ENCODE peak calls at places on chromosomes 3 and 15, in four cellular contexts. T, Q, B and L are unnamed samples.

GRCh38 chr3:151835751-151836550 is 22.0 kb downstream of the AADAC start:
- DNase-seq in T (no peak), Q (no peak), B (no peak), L (no peak)

GRCh38 chr15:71336671-71337070 is 221.4 kb downstream of the THSD4 start:
- DNase-seq in T (no peak), Q (no peak), B (no peak), L (no peak)

GRCh38 chr15:45276851-45277250 is 24.8 kb downstream of the SLC28A2 start:
- DNase-seq in T (no peak), Q (no peak), B (peak; percentile 57), L (no peak)

GRCh38 chr3:33915796-33916589 is 117.6 kb downstream of the PDCD6IP start:
- DNase-seq in T (no peak), Q (no peak), B (no peak), L (no peak)

GRCh38 chr3:186182850-186183249 is 74.0 kb upstream of the ETV5 start:
- DNase-seq in T (no peak), Q (no peak), B (no peak), L (no peak)

GRCh38 chr3:126130981-126131750 is 47.2 kb upstream of the SLC41A3 start:
- DNase-seq in T (peak; percentile 58), Q (no peak), B (no peak), L (no peak)

GRCh38 chr3:150384517-150385212 is 23.4 kb upstream of the TSC22D2 start:
- DNase-seq in T (peak; percentile 69), Q (no peak), B (no peak), L (no peak)

GRCh38 chr3:68919000-68919399 is 13.3 kb downstream of the TAFA4 start:
- DNase-seq in T (no peak), Q (no peak), B (no peak), L (no peak)

GRCh38 chr3:71210257-71211002 is 373.1 kb downstream of the FOXP1 start:
- DNase-seq in T (no peak), Q (no peak), B (no peak), L (no peak)

GRCh38 chr3:23797490-23797889 is 8.3 kb upstream of the UBE2E1 start:
- DNase-seq in T (no peak), Q (no peak), B (no peak), L (no peak)

GRCh38 chr15:100627789-100628395 is 25.5 kb downstream of the ASB7 start:
- DNase-seq in T (no peak), Q (peak; percentile 48), B (peak; percentile 85), L (peak; percentile 13)

GRCh38 chr15:48555244-48555804 is 90.2 kb downstream of the FBN1 start:
- DNase-seq in T (no peak), Q (no peak), B (no peak), L (no peak)

GRCh38 chr3:128094295-128095151 is 29.1 kb downstream of the RUVBL1 start:
- DNase-seq in T (no peak), Q (no peak), B (no peak), L (no peak)

GRCh38 chr3:153273217-153273616 is 111.2 kb downstream of the RAP2B start:
- DNase-seq in T (no peak), Q (no peak), B (no peak), L (no peak)

GRCh38 chr15:42348083-42348482 is 11.2 kb upstream of the CAPN3 start:
- DNase-seq in T (no peak), Q (peak; percentile 16), B (no peak), L (peak; percentile 23)

GRCh38 chr15:60758961-60759729 is 280.2 kb upstream of the ICE2 start:
- DNase-seq in T (no peak), Q (no peak), B (no peak), L (peak; percentile 3)

GRCh38 chr15:53978248-53978906 is at the start of gene UNC13C:
- DNase-seq in T (peak; percentile 64), Q (no peak), B (no peak), L (no peak)

GRCh38 chr15:58755956-58756355 is 6.4 kb upstream of the ADAM10 start:
- DNase-seq in T (no peak), Q (no peak), B (peak; percentile 43), L (no peak)

GRCh38 chr3:50125541-50126286 is 29.4 kb upstream of the SEMA3F start:
- DNase-seq in T (peak; percentile 62), Q (no peak), B (no peak), L (no peak)

GRCh38 chr3:134885877-134886621 is 91.0 kb downstream of the EPHB1 start:
- DNase-seq in T (no peak), Q (no peak), B (no peak), L (no peak)

GRCh38 chr3:40821316-40821715 is 296.6 kb downstream of the ZNF621 start:
- DNase-seq in T (no peak), Q (no peak), B (no peak), L (no peak)

GRCh38 chr3:161449784-161450183 is 46.8 kb upstream of the OTOL1 start:
- DNase-seq in T (no peak), Q (no peak), B (no peak), L (no peak)

GRCh38 chr15:58387130-58387529 is 44.7 kb upstream of the LIPC start:
- DNase-seq in T (no peak), Q (no peak), B (no peak), L (peak; percentile 4)

GRCh38 chr3:131303848-131304247 is 77.7 kb upstream of the NUDT16 start:
- DNase-seq in T (no peak), Q (no peak), B (no peak), L (no peak)

GRCh38 chr15:29312387-29312786 is 42.8 kb upstream of the NSMCE3 start:
- DNase-seq in T (no peak), Q (no peak), B (no peak), L (no peak)

GRCh38 chr3:168581718-168582332 is 486.1 kb upstream of the GOLIM4 start:
- DNase-seq in T (no peak), Q (no peak), B (no peak), L (no peak)

GRCh38 chr3:123286308-123287023 is 84.7 kb downstream of the SEC22A start:
- DNase-seq in T (no peak), Q (no peak), B (peak; percentile 63), L (peak; percentile 86)

GRCh38 chr3:113264741-113265140 is 53.4 kb downstream of the BOC start:
- DNase-seq in T (no peak), Q (no peak), B (no peak), L (no peak)

GRCh38 chr3:172844428-172844827 is 93.9 kb downstream of the ECT2 start:
- DNase-seq in T (no peak), Q (no peak), B (no peak), L (no peak)

GRCh38 chr15:100788080-100788730 is 91.4 kb upstream of the ALDH1A3 start:
- DNase-seq in T (no peak), Q (no peak), B (no peak), L (no peak)

GRCh38 chr3:41131224-41131623 is 68.1 kb upstream of the CTNNB1 start:
- DNase-seq in T (no peak), Q (peak; percentile 90), B (no peak), L (no peak)

GRCh38 chr3:157160652-157161480 is 919 bp upstream of the CCNL1 start:
- DNase-seq in T (peak; percentile 92), Q (peak; percentile 84), B (peak; percentile 82), L (peak; percentile 44)

GRCh38 chr3:124669470-124669869 is 60.8 kb upstream of the UMPS start:
- DNase-seq in T (no peak), Q (no peak), B (no peak), L (peak; percentile 22)

GRCh38 chr3:184306573-184306972 is 7.5 kb downstream of the PSMD2 start:
- DNase-seq in T (no peak), Q (no peak), B (no peak), L (no peak)

GRCh38 chr15:80838012-80838411 is 58.8 kb downstream of the CEMIP start:
- DNase-seq in T (no peak), Q (no peak), B (no peak), L (no peak)

GRCh38 chr3:38028621-38029361 is 651 bp downstream of the PLCD1 start:
- DNase-seq in T (peak; percentile 71), Q (no peak), B (no peak), L (no peak)

GRCh38 chr15:58460872-58461271 is 29.1 kb downstream of the LIPC start:
- DNase-seq in T (no peak), Q (no peak), B (no peak), L (no peak)

GRCh38 chr3:4741404-4742307 is 237.6 kb upstream of the BHLHE40 start:
- DNase-seq in T (no peak), Q (peak; percentile 88), B (peak; percentile 88), L (peak; percentile 84)